ENCODE peak calls at places on chromosomes 11 and 22, in nine cellular contexts. One of them, this sample, is unnamed.

GRCh38 chr22:31094741-31095140 is 12.6 kb downstream of the SELENOM start:
- DNase-seq in cardiac fibroblast: no peak
- DNase-seq in mucosa of descending colon: no peak
- DNase-seq in HFF-Myc: no peak
- DNase-seq in Caco-2: no peak
- DNase-seq in fibroblast of mammary gland: no peak
- DNase-seq in sigmoid colon: no peak
- DNase-seq in A673: no peak
- DNase-seq in fibroblast of lung: no peak
- DNase-seq in this sample: no peak

GRCh38 chr11:77252555-77253270 is 48.8 kb downstream of the GDPD4 start:
- DNase-seq in cardiac fibroblast: no peak
- DNase-seq in mucosa of descending colon: peak
- DNase-seq in HFF-Myc: no peak
- DNase-seq in Caco-2: no peak
- DNase-seq in fibroblast of mammary gland: no peak
- DNase-seq in sigmoid colon: no peak
- DNase-seq in A673: no peak
- DNase-seq in fibroblast of lung: no peak
- DNase-seq in this sample: no peak

GRCh38 chr11:108793138-108793537 is 128.3 kb downstream of the DDX10 start:
- DNase-seq in cardiac fibroblast: no peak
- DNase-seq in mucosa of descending colon: no peak
- DNase-seq in HFF-Myc: no peak
- DNase-seq in Caco-2: no peak
- DNase-seq in fibroblast of mammary gland: no peak
- DNase-seq in sigmoid colon: no peak
- DNase-seq in A673: no peak
- DNase-seq in fibroblast of lung: no peak
- DNase-seq in this sample: no peak

GRCh38 chr11:57482782-57483569 is 22.6 kb downstream of the RTN4RL2 start:
- DNase-seq in cardiac fibroblast: peak
- DNase-seq in mucosa of descending colon: peak
- DNase-seq in HFF-Myc: no peak
- DNase-seq in Caco-2: no peak
- DNase-seq in fibroblast of mammary gland: peak
- DNase-seq in sigmoid colon: no peak
- DNase-seq in A673: peak
- DNase-seq in fibroblast of lung: no peak
- DNase-seq in this sample: peak

GRCh38 chr11:69636512-69636866 is 4.5 kb upstream of the CCND1 start:
- DNase-seq in cardiac fibroblast: peak
- DNase-seq in mucosa of descending colon: peak
- DNase-seq in HFF-Myc: peak
- DNase-seq in Caco-2: peak
- DNase-seq in fibroblast of mammary gland: peak
- DNase-seq in sigmoid colon: peak
- DNase-seq in A673: peak
- DNase-seq in fibroblast of lung: peak
- DNase-seq in this sample: peak

GRCh38 chr11:7457211-7457610 is 28.1 kb upstream of the OLFML1 start:
- DNase-seq in cardiac fibroblast: peak
- DNase-seq in mucosa of descending colon: no peak
- DNase-seq in HFF-Myc: no peak
- DNase-seq in Caco-2: no peak
- DNase-seq in fibroblast of mammary gland: peak
- DNase-seq in sigmoid colon: no peak
- DNase-seq in A673: peak
- DNase-seq in fibroblast of lung: no peak
- DNase-seq in this sample: no peak

GRCh38 chr11:27622541-27623300 is 77.5 kb downstream of the BDNF start:
- DNase-seq in cardiac fibroblast: no peak
- DNase-seq in mucosa of descending colon: no peak
- DNase-seq in HFF-Myc: no peak
- DNase-seq in Caco-2: no peak
- DNase-seq in fibroblast of mammary gland: no peak
- DNase-seq in sigmoid colon: no peak
- DNase-seq in A673: no peak
- DNase-seq in fibroblast of lung: no peak
- DNase-seq in this sample: no peak

GRCh38 chr11:9840460-9841004 is 176.7 kb downstream of the SWAP70 start:
- DNase-seq in cardiac fibroblast: peak
- DNase-seq in mucosa of descending colon: no peak
- DNase-seq in HFF-Myc: no peak
- DNase-seq in Caco-2: no peak
- DNase-seq in fibroblast of mammary gland: no peak
- DNase-seq in sigmoid colon: no peak
- DNase-seq in A673: no peak
- DNase-seq in fibroblast of lung: no peak
- DNase-seq in this sample: peak

GRCh38 chr11:9825315-9825714 is 161.4 kb downstream of the SWAP70 start:
- DNase-seq in cardiac fibroblast: peak
- DNase-seq in mucosa of descending colon: no peak
- DNase-seq in HFF-Myc: no peak
- DNase-seq in Caco-2: no peak
- DNase-seq in fibroblast of mammary gland: peak
- DNase-seq in sigmoid colon: no peak
- DNase-seq in A673: no peak
- DNase-seq in fibroblast of lung: peak
- DNase-seq in this sample: peak

GRCh38 chr11:58508005-58508404 is at the start of gene OR5B21:
- DNase-seq in cardiac fibroblast: no peak
- DNase-seq in mucosa of descending colon: no peak
- DNase-seq in HFF-Myc: no peak
- DNase-seq in Caco-2: no peak
- DNase-seq in fibroblast of mammary gland: no peak
- DNase-seq in sigmoid colon: no peak
- DNase-seq in A673: no peak
- DNase-seq in fibroblast of lung: no peak
- DNase-seq in this sample: no peak

GRCh38 chr11:15627560-15627959 is 512.8 kb downstream of the INSC start:
- DNase-seq in cardiac fibroblast: peak
- DNase-seq in mucosa of descending colon: no peak
- DNase-seq in HFF-Myc: no peak
- DNase-seq in Caco-2: no peak
- DNase-seq in fibroblast of mammary gland: peak
- DNase-seq in sigmoid colon: no peak
- DNase-seq in A673: no peak
- DNase-seq in fibroblast of lung: peak
- DNase-seq in this sample: no peak

GRCh38 chr11:131914299-131914902 is 544.0 kb downstream of the NTM start:
- DNase-seq in cardiac fibroblast: peak
- DNase-seq in mucosa of descending colon: no peak
- DNase-seq in HFF-Myc: no peak
- DNase-seq in Caco-2: no peak
- DNase-seq in fibroblast of mammary gland: peak
- DNase-seq in sigmoid colon: no peak
- DNase-seq in A673: peak
- DNase-seq in fibroblast of lung: peak
- DNase-seq in this sample: peak

GRCh38 chr22:24471570-24471969 is 23.6 kb upstream of the UPB1 start:
- DNase-seq in cardiac fibroblast: peak
- DNase-seq in mucosa of descending colon: no peak
- DNase-seq in HFF-Myc: no peak
- DNase-seq in Caco-2: no peak
- DNase-seq in fibroblast of mammary gland: peak
- DNase-seq in sigmoid colon: peak
- DNase-seq in A673: no peak
- DNase-seq in fibroblast of lung: peak
- DNase-seq in this sample: peak

GRCh38 chr11:128868851-128869671 is 2.0 kb upstream of the KCNJ1 start:
- DNase-seq in cardiac fibroblast: no peak
- DNase-seq in mucosa of descending colon: no peak
- DNase-seq in HFF-Myc: no peak
- DNase-seq in Caco-2: no peak
- DNase-seq in fibroblast of mammary gland: no peak
- DNase-seq in sigmoid colon: no peak
- DNase-seq in A673: no peak
- DNase-seq in fibroblast of lung: no peak
- DNase-seq in this sample: no peak

GRCh38 chr11:2807276-2807681 is 78.3 kb downstream of the CDKN1C start:
- DNase-seq in cardiac fibroblast: no peak
- DNase-seq in mucosa of descending colon: peak
- DNase-seq in HFF-Myc: no peak
- DNase-seq in Caco-2: no peak
- DNase-seq in fibroblast of mammary gland: no peak
- DNase-seq in sigmoid colon: peak
- DNase-seq in A673: no peak
- DNase-seq in fibroblast of lung: peak
- DNase-seq in this sample: peak

GRCh38 chr22:44702479-44703219 is 645 bp downstream of the PRR5 start:
- DNase-seq in cardiac fibroblast: no peak
- DNase-seq in mucosa of descending colon: peak
- DNase-seq in HFF-Myc: no peak
- DNase-seq in Caco-2: peak
- DNase-seq in fibroblast of mammary gland: no peak
- DNase-seq in sigmoid colon: no peak
- DNase-seq in A673: peak
- DNase-seq in fibroblast of lung: peak
- DNase-seq in this sample: peak

GRCh38 chr22:40024201-40025061 is 29.7 kb downstream of the FAM83F start:
- DNase-seq in cardiac fibroblast: peak
- DNase-seq in mucosa of descending colon: peak
- DNase-seq in HFF-Myc: peak
- DNase-seq in Caco-2: peak
- DNase-seq in fibroblast of mammary gland: peak
- DNase-seq in sigmoid colon: peak
- DNase-seq in A673: peak
- DNase-seq in fibroblast of lung: peak
- DNase-seq in this sample: peak

GRCh38 chr11:22627421-22627820 is 1.8 kb upstream of the FANCF start:
- DNase-seq in cardiac fibroblast: no peak
- DNase-seq in mucosa of descending colon: no peak
- DNase-seq in HFF-Myc: no peak
- DNase-seq in Caco-2: no peak
- DNase-seq in fibroblast of mammary gland: no peak
- DNase-seq in sigmoid colon: no peak
- DNase-seq in A673: no peak
- DNase-seq in fibroblast of lung: no peak
- DNase-seq in this sample: no peak

GRCh38 chr11:27281276-27281675 is 81.7 kb downstream of the CCDC34 start:
- DNase-seq in cardiac fibroblast: no peak
- DNase-seq in mucosa of descending colon: no peak
- DNase-seq in HFF-Myc: no peak
- DNase-seq in Caco-2: no peak
- DNase-seq in fibroblast of mammary gland: no peak
- DNase-seq in sigmoid colon: no peak
- DNase-seq in A673: no peak
- DNase-seq in fibroblast of lung: no peak
- DNase-seq in this sample: peak

GRCh38 chr11:12769834-12770345 is 95.7 kb downstream of the TEAD1 start:
- DNase-seq in cardiac fibroblast: peak
- DNase-seq in mucosa of descending colon: no peak
- DNase-seq in HFF-Myc: peak
- DNase-seq in Caco-2: peak
- DNase-seq in fibroblast of mammary gland: peak
- DNase-seq in sigmoid colon: no peak
- DNase-seq in A673: peak
- DNase-seq in fibroblast of lung: peak
- DNase-seq in this sample: peak

GRCh38 chr22:27258773-27259172 is 542.8 kb downstream of the MN1 start:
- DNase-seq in cardiac fibroblast: no peak
- DNase-seq in mucosa of descending colon: no peak
- DNase-seq in HFF-Myc: no peak
- DNase-seq in Caco-2: no peak
- DNase-seq in fibroblast of mammary gland: no peak
- DNase-seq in sigmoid colon: no peak
- DNase-seq in A673: no peak
- DNase-seq in fibroblast of lung: no peak
- DNase-seq in this sample: no peak

GRCh38 chr22:37564111-37564711 is 3.9 kb downstream of the CDC42EP1 start:
- DNase-seq in cardiac fibroblast: peak
- DNase-seq in mucosa of descending colon: no peak
- DNase-seq in HFF-Myc: no peak
- DNase-seq in Caco-2: no peak
- DNase-seq in fibroblast of mammary gland: peak
- DNase-seq in sigmoid colon: no peak
- DNase-seq in A673: no peak
- DNase-seq in fibroblast of lung: peak
- DNase-seq in this sample: peak
- H3K4me3 ChIP-seq in cardiac fibroblast: peak
- H3K4me3 ChIP-seq in mucosa of descending colon: no peak
- H3K4me3 ChIP-seq in HFF-Myc: peak
- H3K4me3 ChIP-seq in Caco-2: no peak
- H3K4me3 ChIP-seq in fibroblast of mammary gland: no peak
- H3K4me3 ChIP-seq in sigmoid colon: no peak
- H3K4me3 ChIP-seq in A673: no peak
- H3K4me3 ChIP-seq in fibroblast of lung: peak
- H3K4me3 ChIP-seq in this sample: peak

GRCh38 chr22:22788460-22789037 is 99.1 kb upstream of the IGLL5 start:
- DNase-seq in cardiac fibroblast: no peak
- DNase-seq in mucosa of descending colon: no peak
- DNase-seq in HFF-Myc: no peak
- DNase-seq in Caco-2: no peak
- DNase-seq in fibroblast of mammary gland: no peak
- DNase-seq in sigmoid colon: no peak
- DNase-seq in A673: no peak
- DNase-seq in fibroblast of lung: no peak
- DNase-seq in this sample: no peak
- TF ChIP-seq CTCF in cardiac fibroblast: no peak
- TF ChIP-seq CTCF in mucosa of descending colon: no peak
- TF ChIP-seq CTCF in HFF-Myc: no peak
- TF ChIP-seq CTCF in Caco-2: no peak
- TF ChIP-seq CTCF in fibroblast of mammary gland: no peak
- TF ChIP-seq CTCF in sigmoid colon: no peak
- TF ChIP-seq CTCF in A673: no peak
- TF ChIP-seq CTCF in fibroblast of lung: no peak
- TF ChIP-seq CTCF in this sample: no peak

DNA sequence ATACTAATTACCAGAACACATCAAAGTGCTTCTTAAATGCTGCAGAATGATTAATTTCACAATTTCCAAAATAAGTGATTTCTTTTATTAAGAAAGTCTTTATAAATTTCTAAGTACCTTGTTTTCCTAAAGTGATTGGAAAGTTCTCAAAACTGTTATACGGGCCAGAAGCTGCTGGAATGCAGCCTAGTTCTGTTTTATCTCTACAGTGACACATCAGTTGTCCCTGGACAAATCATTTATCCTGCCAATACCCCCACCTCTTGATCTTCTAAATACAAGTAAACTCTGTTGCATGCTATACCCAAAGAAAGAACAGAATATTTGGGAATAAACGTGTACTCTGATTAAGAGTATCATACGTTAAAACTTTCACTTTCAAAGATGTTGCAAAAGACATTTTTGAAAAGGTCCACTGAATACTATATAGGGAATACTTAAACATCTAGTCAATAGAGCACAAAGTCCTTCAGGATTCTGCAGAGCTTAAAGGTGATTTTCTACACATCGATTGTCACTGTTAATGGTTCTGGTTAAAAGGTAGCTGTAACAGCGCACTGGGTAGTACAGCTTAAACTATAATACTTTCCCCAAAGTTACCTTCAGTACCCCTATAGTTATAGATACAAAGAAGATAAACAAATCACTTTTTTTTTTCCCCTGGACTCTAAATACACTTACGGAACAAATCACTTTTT is 92.1 kb upstream of the APOA1 start:
- DNase-seq in cardiac fibroblast: peak
- DNase-seq in mucosa of descending colon: no peak
- DNase-seq in HFF-Myc: no peak
- DNase-seq in Caco-2: no peak
- DNase-seq in fibroblast of mammary gland: peak
- DNase-seq in sigmoid colon: no peak
- DNase-seq in A673: no peak
- DNase-seq in fibroblast of lung: peak
- DNase-seq in this sample: peak
- H3K4me3 ChIP-seq in cardiac fibroblast: peak
- H3K4me3 ChIP-seq in mucosa of descending colon: no peak
- H3K4me3 ChIP-seq in HFF-Myc: no peak
- H3K4me3 ChIP-seq in Caco-2: no peak
- H3K4me3 ChIP-seq in fibroblast of mammary gland: peak
- H3K4me3 ChIP-seq in sigmoid colon: peak
- H3K4me3 ChIP-seq in A673: no peak
- H3K4me3 ChIP-seq in fibroblast of lung: peak
- H3K4me3 ChIP-seq in this sample: no peak

GRCh38 chr11:68455485-68455884 is 5.1 kb upstream of the PPP6R3 start:
- DNase-seq in cardiac fibroblast: no peak
- DNase-seq in mucosa of descending colon: no peak
- DNase-seq in HFF-Myc: no peak
- DNase-seq in Caco-2: no peak
- DNase-seq in fibroblast of mammary gland: no peak
- DNase-seq in sigmoid colon: no peak
- DNase-seq in A673: no peak
- DNase-seq in fibroblast of lung: no peak
- DNase-seq in this sample: no peak
- TF ChIP-seq CTCF in cardiac fibroblast: no peak
- TF ChIP-seq CTCF in mucosa of descending colon: no peak
- TF ChIP-seq CTCF in HFF-Myc: no peak
- TF ChIP-seq CTCF in Caco-2: no peak
- TF ChIP-seq CTCF in fibroblast of mammary gland: no peak
- TF ChIP-seq CTCF in sigmoid colon: no peak
- TF ChIP-seq CTCF in A673: no peak
- TF ChIP-seq CTCF in fibroblast of lung: no peak
- TF ChIP-seq CTCF in this sample: no peak